ENCODE peak calls at places on chromosomes 4 and X, in eight cellular contexts. One of them, this sample, is unnamed.

GRCh38 chrX:30949554-30949953 is 60.5 kb upstream of the TAB3 start:
- DNase-seq in neural progenitor cell: no peak
- DNase-seq in left ventricle myocardium inferior: no peak
- DNase-seq in Peyer's patch: no peak
- DNase-seq in HFF-Myc: no peak
- DNase-seq in upper lobe of left lung: no peak
- DNase-seq in OCI-LY7: no peak
- DNase-seq in adrenal gland: no peak
- DNase-seq in this sample: no peak

GRCh38 chrX:103919336-103919682 is 43.1 kb upstream of the TMSB15B start:
- DNase-seq in OCI-LY7: peak
- DNase-seq in HFF-Myc: no peak
- DNase-seq in Peyer's patch: peak
- DNase-seq in upper lobe of left lung: no peak
- DNase-seq in adrenal gland: no peak
- DNase-seq in left ventricle myocardium inferior: no peak
- DNase-seq in neural progenitor cell: no peak
- DNase-seq in this sample: no peak

GRCh38 chrX:39470588-39471155 is 627.1 kb downstream of the BCOR start:
- DNase-seq in adrenal gland: no peak
- DNase-seq in upper lobe of left lung: no peak
- DNase-seq in left ventricle myocardium inferior: no peak
- DNase-seq in HFF-Myc: no peak
- DNase-seq in Peyer's patch: no peak
- DNase-seq in OCI-LY7: no peak
- DNase-seq in neural progenitor cell: no peak
- DNase-seq in this sample: no peak

GRCh38 chrX:101407748-101408529 is at the start of the genes GLA and HNRNPH2:
- DNase-seq in adrenal gland: peak
- DNase-seq in OCI-LY7: peak
- DNase-seq in HFF-Myc: peak
- DNase-seq in neural progenitor cell: peak
- DNase-seq in upper lobe of left lung: peak
- DNase-seq in left ventricle myocardium inferior: peak
- DNase-seq in Peyer's patch: peak
- DNase-seq in this sample: peak

GRCh38 chr4:72997409-72997808 is 72.1 kb downstream of the COX18 start:
- DNase-seq in upper lobe of left lung: peak
- DNase-seq in adrenal gland: no peak
- DNase-seq in neural progenitor cell: no peak
- DNase-seq in Peyer's patch: no peak
- DNase-seq in left ventricle myocardium inferior: no peak
- DNase-seq in HFF-Myc: no peak
- DNase-seq in OCI-LY7: no peak
- DNase-seq in this sample: no peak

GRCh38 chr4:114941522-114941921 is 171.9 kb downstream of the NDST4 start:
- DNase-seq in neural progenitor cell: peak
- DNase-seq in HFF-Myc: no peak
- DNase-seq in upper lobe of left lung: no peak
- DNase-seq in OCI-LY7: no peak
- DNase-seq in adrenal gland: no peak
- DNase-seq in Peyer's patch: no peak
- DNase-seq in left ventricle myocardium inferior: no peak
- DNase-seq in this sample: no peak

GRCh38 chr4:188220006-188220405 is 80.8 kb downstream of the TRIML1 start:
- DNase-seq in left ventricle myocardium inferior: no peak
- DNase-seq in OCI-LY7: no peak
- DNase-seq in Peyer's patch: no peak
- DNase-seq in adrenal gland: no peak
- DNase-seq in neural progenitor cell: no peak
- DNase-seq in HFF-Myc: no peak
- DNase-seq in upper lobe of left lung: no peak
- DNase-seq in this sample: no peak

GRCh38 chr4:56743550-56743949 is 62.5 kb upstream of the HOPX start:
- DNase-seq in Peyer's patch: no peak
- DNase-seq in left ventricle myocardium inferior: no peak
- DNase-seq in HFF-Myc: no peak
- DNase-seq in upper lobe of left lung: no peak
- DNase-seq in adrenal gland: no peak
- DNase-seq in neural progenitor cell: no peak
- DNase-seq in OCI-LY7: no peak
- DNase-seq in this sample: no peak

GRCh38 chr4:67152976-67153375 is 392.3 kb downstream of the CENPC start:
- DNase-seq in OCI-LY7: no peak
- DNase-seq in upper lobe of left lung: no peak
- DNase-seq in HFF-Myc: no peak
- DNase-seq in adrenal gland: no peak
- DNase-seq in left ventricle myocardium inferior: no peak
- DNase-seq in Peyer's patch: no peak
- DNase-seq in neural progenitor cell: no peak
- DNase-seq in this sample: no peak

GRCh38 chr4:22122062-22122461 is 173.5 kb upstream of the KCNIP4 start:
- DNase-seq in upper lobe of left lung: no peak
- DNase-seq in HFF-Myc: no peak
- DNase-seq in neural progenitor cell: no peak
- DNase-seq in adrenal gland: no peak
- DNase-seq in Peyer's patch: no peak
- DNase-seq in OCI-LY7: no peak
- DNase-seq in left ventricle myocardium inferior: no peak
- DNase-seq in this sample: no peak

GRCh38 chr4:113355550-113356371 is 306.3 kb downstream of the ANK2 start:
- DNase-seq in OCI-LY7: no peak
- DNase-seq in neural progenitor cell: no peak
- DNase-seq in HFF-Myc: peak
- DNase-seq in left ventricle myocardium inferior: peak
- DNase-seq in Peyer's patch: peak
- DNase-seq in adrenal gland: no peak
- DNase-seq in upper lobe of left lung: peak
- DNase-seq in this sample: no peak

GRCh38 chr4:87844476-87844875 is 11.7 kb downstream of the MEPE start:
- DNase-seq in OCI-LY7: no peak
- DNase-seq in left ventricle myocardium inferior: no peak
- DNase-seq in HFF-Myc: no peak
- DNase-seq in neural progenitor cell: no peak
- DNase-seq in adrenal gland: no peak
- DNase-seq in Peyer's patch: no peak
- DNase-seq in upper lobe of left lung: no peak
- DNase-seq in this sample: no peak

GRCh38 chr4:1199556-1200331 is 27.4 kb upstream of the SPON2 start:
- DNase-seq in adrenal gland: no peak
- DNase-seq in upper lobe of left lung: peak
- DNase-seq in HFF-Myc: no peak
- DNase-seq in left ventricle myocardium inferior: no peak
- DNase-seq in OCI-LY7: no peak
- DNase-seq in Peyer's patch: peak
- DNase-seq in neural progenitor cell: no peak
- DNase-seq in this sample: no peak

GRCh38 chr4:2696423-2696822 is 59.7 kb downstream of the TNIP2 start:
- DNase-seq in upper lobe of left lung: no peak
- DNase-seq in neural progenitor cell: no peak
- DNase-seq in adrenal gland: no peak
- DNase-seq in HFF-Myc: no peak
- DNase-seq in OCI-LY7: peak
- DNase-seq in Peyer's patch: peak
- DNase-seq in left ventricle myocardium inferior: no peak
- DNase-seq in this sample: peak

GRCh38 chr4:38614198-38614597 is 49.8 kb upstream of the KLF3 start:
- DNase-seq in upper lobe of left lung: no peak
- DNase-seq in Peyer's patch: no peak
- DNase-seq in adrenal gland: no peak
- DNase-seq in HFF-Myc: no peak
- DNase-seq in left ventricle myocardium inferior: no peak
- DNase-seq in OCI-LY7: no peak
- DNase-seq in neural progenitor cell: no peak
- DNase-seq in this sample: no peak

GRCh38 chr4:107930821-107931774 is at the start of gene CYP2U1:
- DNase-seq in neural progenitor cell: peak
- DNase-seq in left ventricle myocardium inferior: peak
- DNase-seq in adrenal gland: peak
- DNase-seq in upper lobe of left lung: peak
- DNase-seq in HFF-Myc: no peak
- DNase-seq in Peyer's patch: peak
- DNase-seq in OCI-LY7: peak
- DNase-seq in this sample: peak

GRCh38 chr4:168208957-168209614 is 109.5 kb downstream of the DDX60 start:
- DNase-seq in upper lobe of left lung: no peak
- DNase-seq in left ventricle myocardium inferior: no peak
- DNase-seq in neural progenitor cell: no peak
- DNase-seq in HFF-Myc: no peak
- DNase-seq in OCI-LY7: no peak
- DNase-seq in adrenal gland: no peak
- DNase-seq in Peyer's patch: no peak
- DNase-seq in this sample: no peak

GRCh38 chr4:789571-790465 is 36.1 kb downstream of the CPLX1 start:
- DNase-seq in OCI-LY7: no peak
- DNase-seq in left ventricle myocardium inferior: no peak
- DNase-seq in adrenal gland: no peak
- DNase-seq in Peyer's patch: no peak
- DNase-seq in upper lobe of left lung: no peak
- DNase-seq in neural progenitor cell: no peak
- DNase-seq in HFF-Myc: no peak
- DNase-seq in this sample: no peak

GRCh38 chr4:85475631-85476233 is 782 bp downstream of the ARHGAP24 start:
- DNase-seq in adrenal gland: no peak
- DNase-seq in left ventricle myocardium inferior: peak
- DNase-seq in HFF-Myc: no peak
- DNase-seq in OCI-LY7: no peak
- DNase-seq in Peyer's patch: peak
- DNase-seq in neural progenitor cell: no peak
- DNase-seq in upper lobe of left lung: peak
- DNase-seq in this sample: peak

GRCh38 chrX:46758956-46759644 is at the start of gene SLC9A7:
- DNase-seq in adrenal gland: peak
- DNase-seq in HFF-Myc: no peak
- DNase-seq in upper lobe of left lung: peak
- DNase-seq in neural progenitor cell: peak
- DNase-seq in left ventricle myocardium inferior: peak
- DNase-seq in OCI-LY7: peak
- DNase-seq in Peyer's patch: peak
- DNase-seq in this sample: peak
- TF ChIP-seq CTCF in adrenal gland: peak
- TF ChIP-seq CTCF in HFF-Myc: peak
- TF ChIP-seq CTCF in upper lobe of left lung: peak
- TF ChIP-seq CTCF in neural progenitor cell: peak
- TF ChIP-seq CTCF in left ventricle myocardium inferior: peak
- TF ChIP-seq CTCF in OCI-LY7: peak
- TF ChIP-seq CTCF in Peyer's patch: peak
- TF ChIP-seq CTCF in this sample: peak

DNA sequence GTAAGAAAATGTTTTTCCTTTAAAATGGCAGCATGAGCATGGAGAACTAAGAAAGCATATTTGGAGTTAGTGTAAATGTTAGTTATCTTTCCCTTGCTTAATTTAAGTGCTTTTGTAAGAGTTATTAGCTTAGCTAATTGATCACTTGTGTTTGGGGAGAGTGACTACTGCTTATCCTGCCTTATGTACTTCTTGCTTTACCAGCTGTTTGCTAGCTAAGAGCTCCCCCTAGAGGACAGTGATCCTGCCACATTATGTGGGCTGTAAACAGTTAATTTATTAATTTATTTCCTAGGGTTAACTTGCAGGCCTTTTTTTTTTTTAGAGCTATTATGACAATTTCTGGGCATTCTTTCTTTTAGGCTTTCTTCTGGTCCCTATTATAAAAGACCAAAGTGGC is 435.8 kb downstream of the MAGEB5 start:
- DNase-seq in adrenal gland: no peak
- DNase-seq in OCI-LY7: peak
- DNase-seq in Peyer's patch: no peak
- DNase-seq in upper lobe of left lung: no peak
- DNase-seq in neural progenitor cell: no peak
- DNase-seq in left ventricle myocardium inferior: no peak
- DNase-seq in HFF-Myc: no peak
- DNase-seq in this sample: no peak
- TF ChIP-seq CTCF in adrenal gland: no peak
- TF ChIP-seq CTCF in OCI-LY7: peak
- TF ChIP-seq CTCF in Peyer's patch: no peak
- TF ChIP-seq CTCF in upper lobe of left lung: no peak
- TF ChIP-seq CTCF in neural progenitor cell: no peak
- TF ChIP-seq CTCF in left ventricle myocardium inferior: no peak
- TF ChIP-seq CTCF in HFF-Myc: no peak
- TF ChIP-seq CTCF in this sample: no peak

DNA sequence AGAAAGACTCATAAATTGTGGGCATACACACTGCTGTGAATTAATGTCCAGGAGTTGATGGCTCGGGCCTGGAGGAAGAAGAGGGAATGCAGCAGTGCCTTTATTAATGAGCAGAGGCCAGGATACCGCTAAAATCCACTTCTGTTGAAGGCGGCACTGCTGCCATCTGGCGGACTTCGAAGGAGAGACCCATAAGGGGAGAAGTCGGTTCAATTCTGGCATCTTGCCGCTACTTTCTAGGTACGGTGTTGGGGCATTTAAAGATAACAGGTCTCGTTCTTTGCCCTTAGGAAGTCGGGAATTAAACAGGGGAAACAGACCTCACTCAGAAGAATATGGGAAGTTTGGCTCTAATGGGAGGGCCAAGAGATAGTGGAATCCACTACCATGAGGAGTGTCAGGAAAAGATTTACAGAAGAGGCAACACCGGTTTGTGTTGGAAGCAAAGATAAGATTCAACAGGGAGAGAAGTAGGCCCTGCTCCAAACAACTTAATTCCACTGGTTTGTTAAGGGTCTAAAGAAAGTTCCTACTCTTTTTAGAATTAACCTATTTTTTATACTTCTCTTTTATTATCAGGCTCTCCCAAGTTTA is 133.6 kb upstream of the GIMD1 start:
- DNase-seq in OCI-LY7: peak
- DNase-seq in left ventricle myocardium inferior: peak
- DNase-seq in upper lobe of left lung: peak
- DNase-seq in neural progenitor cell: peak
- DNase-seq in HFF-Myc: peak
- DNase-seq in adrenal gland: peak
- DNase-seq in Peyer's patch: no peak
- DNase-seq in this sample: peak
- TF ChIP-seq CTCF in OCI-LY7: peak
- TF ChIP-seq CTCF in left ventricle myocardium inferior: peak
- TF ChIP-seq CTCF in upper lobe of left lung: peak
- TF ChIP-seq CTCF in neural progenitor cell: peak
- TF ChIP-seq CTCF in HFF-Myc: peak
- TF ChIP-seq CTCF in adrenal gland: peak
- TF ChIP-seq CTCF in Peyer's patch: peak
- TF ChIP-seq CTCF in this sample: peak

DNA sequence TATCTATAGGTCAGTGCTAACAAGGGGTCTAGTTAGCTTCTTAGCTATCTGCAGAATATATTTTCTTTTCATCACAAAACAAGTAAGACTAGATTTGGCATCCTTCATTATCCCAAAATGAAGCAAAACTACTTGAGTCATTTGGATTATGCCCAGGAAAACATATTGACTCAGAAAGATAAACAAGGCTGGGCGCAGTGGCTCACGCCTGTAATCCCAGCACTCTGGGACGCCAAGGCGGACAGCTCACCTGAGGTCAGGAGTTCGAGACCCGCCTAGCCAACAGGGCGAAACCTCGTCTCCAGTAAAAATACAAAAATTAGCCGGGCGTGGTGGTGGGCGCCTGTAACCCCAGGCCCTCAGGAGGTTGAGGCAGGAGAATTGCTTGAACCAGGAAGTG is 18.0 kb upstream of the MND1 start:
- DNase-seq in neural progenitor cell: no peak
- DNase-seq in OCI-LY7: no peak
- DNase-seq in upper lobe of left lung: no peak
- DNase-seq in adrenal gland: no peak
- DNase-seq in HFF-Myc: no peak
- DNase-seq in left ventricle myocardium inferior: no peak
- DNase-seq in Peyer's patch: no peak
- DNase-seq in this sample: no peak
- TF ChIP-seq CTCF in neural progenitor cell: no peak
- TF ChIP-seq CTCF in OCI-LY7: no peak
- TF ChIP-seq CTCF in upper lobe of left lung: no peak
- TF ChIP-seq CTCF in adrenal gland: no peak
- TF ChIP-seq CTCF in HFF-Myc: no peak
- TF ChIP-seq CTCF in left ventricle myocardium inferior: no peak
- TF ChIP-seq CTCF in Peyer's patch: no peak
- TF ChIP-seq CTCF in this sample: no peak

This sample was measured in nephron progenitor cell.